ENCODE peak calls at places on chromosome 21, in four cellular contexts. One of them, this sample, is unnamed.

GRCh38 chr21:43020177-43020576 is 45.8 kb downstream of the PKNOX1 start:
- DNase-seq in esophagus muscularis mucosa: no peak
- DNase-seq in right lobe of liver: no peak
- DNase-seq in NB4: no peak
- DNase-seq in this sample: no peak

GRCh38 chr21:17463441-17463840 is 49.4 kb upstream of the CXADR start:
- DNase-seq in esophagus muscularis mucosa: no peak
- DNase-seq in NB4: no peak
- DNase-seq in right lobe of liver: no peak
- DNase-seq in this sample: peak

GRCh38 chr21:41601573-41602371 is 93.8 kb upstream of the TMPRSS2 start:
- DNase-seq in esophagus muscularis mucosa: no peak
- DNase-seq in right lobe of liver: no peak
- DNase-seq in NB4: no peak
- DNase-seq in this sample: no peak

GRCh38 chr21:28257276-28257675 is 735.4 kb downstream of the LTN1 start:
- DNase-seq in esophagus muscularis mucosa: no peak
- DNase-seq in right lobe of liver: no peak
- DNase-seq in NB4: no peak
- DNase-seq in this sample: peak

GRCh38 chr21:15224346-15225086 is 159.7 kb upstream of the NRIP1 start:
- DNase-seq in right lobe of liver: no peak
- DNase-seq in NB4: no peak
- DNase-seq in esophagus muscularis mucosa: no peak
- DNase-seq in this sample: peak

GRCh38 chr21:39251326-39251725 is 62.1 kb downstream of the BRWD1 start:
- DNase-seq in esophagus muscularis mucosa: no peak
- DNase-seq in right lobe of liver: no peak
- DNase-seq in NB4: no peak
- DNase-seq in this sample: peak

GRCh38 chr21:39087238-39087975 is 95.8 kb downstream of the PSMG1 start:
- DNase-seq in esophagus muscularis mucosa: no peak
- DNase-seq in right lobe of liver: no peak
- DNase-seq in NB4: no peak
- DNase-seq in this sample: no peak

GRCh38 chr21:41611441-41611840 is 103.5 kb upstream of the TMPRSS2 start:
- DNase-seq in esophagus muscularis mucosa: no peak
- DNase-seq in NB4: no peak
- DNase-seq in right lobe of liver: no peak
- DNase-seq in this sample: no peak

GRCh38 chr21:41428847-41429246 is 2.8 kb downstream of the MX1 start:
- DNase-seq in esophagus muscularis mucosa: peak
- DNase-seq in right lobe of liver: no peak
- DNase-seq in NB4: no peak
- DNase-seq in this sample: no peak

GRCh38 chr21:34011660-34012059 is 61.7 kb upstream of the MRPS6 start:
- DNase-seq in right lobe of liver: no peak
- DNase-seq in NB4: no peak
- DNase-seq in esophagus muscularis mucosa: no peak
- DNase-seq in this sample: no peak

GRCh38 chr21:42561742-42562141 is 48.1 kb downstream of the SLC37A1 start:
- DNase-seq in NB4: no peak
- DNase-seq in esophagus muscularis mucosa: no peak
- DNase-seq in right lobe of liver: peak
- DNase-seq in this sample: no peak

GRCh38 chr21:38840456-38841129 is 34.9 kb downstream of the ETS2 start:
- DNase-seq in NB4: no peak
- DNase-seq in right lobe of liver: no peak
- DNase-seq in esophagus muscularis mucosa: no peak
- DNase-seq in this sample: no peak

GRCh38 chr21:42301371-42302291 is 13.6 kb downstream of the TFF3 start:
- DNase-seq in right lobe of liver: no peak
- DNase-seq in NB4: no peak
- DNase-seq in esophagus muscularis mucosa: no peak
- DNase-seq in this sample: no peak

GRCh38 chr21:42632336-42632751 is 21.1 kb upstream of the PDE9A start:
- DNase-seq in esophagus muscularis mucosa: no peak
- DNase-seq in NB4: no peak
- DNase-seq in right lobe of liver: no peak
- DNase-seq in this sample: no peak

GRCh38 chr21:35204125-35204524 is 155.0 kb upstream of the RUNX1 start:
- DNase-seq in right lobe of liver: no peak
- DNase-seq in esophagus muscularis mucosa: no peak
- DNase-seq in NB4: no peak
- DNase-seq in this sample: peak

GRCh38 chr21:27839512-27840115 is 872.7 kb upstream of the ADAMTS5 start:
- DNase-seq in right lobe of liver: no peak
- DNase-seq in esophagus muscularis mucosa: no peak
- DNase-seq in NB4: no peak
- DNase-seq in this sample: no peak

GRCh38 chr21:41854426-41854995 is 24.6 kb downstream of the PRDM15 start:
- DNase-seq in NB4: no peak
- DNase-seq in esophagus muscularis mucosa: no peak
- DNase-seq in right lobe of liver: no peak
- DNase-seq in this sample: no peak

GRCh38 chr21:35641271-35642016 is 418.9 kb downstream of the SETD4 start:
- DNase-seq in right lobe of liver: no peak
- DNase-seq in NB4: no peak
- DNase-seq in esophagus muscularis mucosa: peak
- DNase-seq in this sample: peak

GRCh38 chr21:35649186-35649585 is 411.1 kb downstream of the SETD4 start:
- DNase-seq in NB4: no peak
- DNase-seq in esophagus muscularis mucosa: peak
- DNase-seq in right lobe of liver: no peak
- DNase-seq in this sample: peak

GRCh38 chr21:32747396-32747795 is 19.6 kb upstream of the SYNJ1 start:
- DNase-seq in NB4: no peak
- DNase-seq in right lobe of liver: no peak
- DNase-seq in esophagus muscularis mucosa: no peak
- DNase-seq in this sample: no peak

GRCh38 chr21:41119901-41120300 is 48.1 kb upstream of the BACE2 start:
- DNase-seq in esophagus muscularis mucosa: no peak
- DNase-seq in NB4: no peak
- DNase-seq in right lobe of liver: no peak
- DNase-seq in this sample: no peak

GRCh38 chr21:33642896-33643657 is 776 bp downstream of the ITSN1 start:
- DNase-seq in esophagus muscularis mucosa: no peak
- DNase-seq in right lobe of liver: peak
- DNase-seq in NB4: peak
- DNase-seq in this sample: peak

GRCh38 chr21:17610862-17611261 is 1.8 kb downstream of the BTG3 start:
- DNase-seq in NB4: peak
- DNase-seq in right lobe of liver: no peak
- DNase-seq in esophagus muscularis mucosa: no peak
- DNase-seq in this sample: no peak

GRCh38 chr21:42238185-42238934 is 19.4 kb downstream of the ABCG1 start:
- DNase-seq in NB4: no peak
- DNase-seq in right lobe of liver: no peak
- DNase-seq in esophagus muscularis mucosa: no peak
- DNase-seq in this sample: no peak

GRCh38 chr21:37821791-37822450 is 94.3 kb downstream of the KCNJ6 start:
- DNase-seq in esophagus muscularis mucosa: no peak
- DNase-seq in right lobe of liver: no peak
- DNase-seq in NB4: no peak
- DNase-seq in this sample: peak

GRCh38 chr21:17818158-17819113 is 720 bp downstream of the C21orf91 start:
- DNase-seq in NB4: peak
- DNase-seq in esophagus muscularis mucosa: no peak
- DNase-seq in right lobe of liver: peak
- DNase-seq in this sample: peak

GRCh38 chr21:28160378-28160777 is 832.3 kb downstream of the LTN1 start:
- DNase-seq in right lobe of liver: no peak
- DNase-seq in esophagus muscularis mucosa: no peak
- DNase-seq in NB4: no peak
- DNase-seq in this sample: peak

GRCh38 chr21:38787461-38788274 is 18.1 kb upstream of the ETS2 start:
- DNase-seq in esophagus muscularis mucosa: no peak
- DNase-seq in right lobe of liver: peak
- DNase-seq in NB4: peak
- DNase-seq in this sample: peak

GRCh38 chr21:39504230-39504629 is 52.5 kb downstream of the SH3BGR start:
- DNase-seq in NB4: no peak
- DNase-seq in right lobe of liver: no peak
- DNase-seq in esophagus muscularis mucosa: no peak
- DNase-seq in this sample: no peak

GRCh38 chr21:39136711-39137110 is 46.5 kb downstream of the PSMG1 start:
- DNase-seq in NB4: no peak
- DNase-seq in esophagus muscularis mucosa: peak
- DNase-seq in right lobe of liver: no peak
- DNase-seq in this sample: no peak

GRCh38 chr21:41651830-41652229 is 115.0 kb downstream of the RIPK4 start:
- DNase-seq in right lobe of liver: no peak
- DNase-seq in esophagus muscularis mucosa: no peak
- DNase-seq in NB4: no peak
- DNase-seq in this sample: no peak

GRCh38 chr21:37758997-37759396 is 157.3 kb downstream of the KCNJ6 start:
- DNase-seq in NB4: peak
- DNase-seq in right lobe of liver: peak
- DNase-seq in esophagus muscularis mucosa: no peak
- DNase-seq in this sample: peak

GRCh38 chr21:34580181-34580700 is 34.7 kb downstream of the RCAN1 start:
- DNase-seq in NB4: no peak
- DNase-seq in esophagus muscularis mucosa: no peak
- DNase-seq in right lobe of liver: no peak
- DNase-seq in this sample: no peak

GRCh38 chr21:37866027-37866426 is 50.2 kb downstream of the KCNJ6 start:
- DNase-seq in right lobe of liver: no peak
- DNase-seq in esophagus muscularis mucosa: no peak
- DNase-seq in NB4: peak
- DNase-seq in this sample: peak

GRCh38 chr21:18760247-18760646 is 356.7 kb upstream of the TMPRSS15 start:
- DNase-seq in NB4: no peak
- DNase-seq in right lobe of liver: no peak
- DNase-seq in esophagus muscularis mucosa: no peak
- DNase-seq in this sample: no peak

GRCh38 chr21:42671778-42672593 is 18.6 kb downstream of the PDE9A start:
- DNase-seq in NB4: peak
- DNase-seq in esophagus muscularis mucosa: no peak
- DNase-seq in right lobe of liver: no peak
- DNase-seq in this sample: no peak

GRCh38 chr21:28719731-28720130 is 272.9 kb downstream of the LTN1 start:
- DNase-seq in esophagus muscularis mucosa: no peak
- DNase-seq in right lobe of liver: no peak
- DNase-seq in NB4: no peak
- DNase-seq in this sample: peak

GRCh38 chr21:29800051-29800450 is 139.7 kb downstream of the GRIK1 start:
- DNase-seq in NB4: no peak
- DNase-seq in esophagus muscularis mucosa: no peak
- DNase-seq in right lobe of liver: no peak
- DNase-seq in this sample: no peak
- TF ChIP-seq CTCF in NB4: no peak
- TF ChIP-seq CTCF in esophagus muscularis mucosa: no peak
- TF ChIP-seq CTCF in right lobe of liver: no peak
- TF ChIP-seq CTCF in this sample: no peak

DNA sequence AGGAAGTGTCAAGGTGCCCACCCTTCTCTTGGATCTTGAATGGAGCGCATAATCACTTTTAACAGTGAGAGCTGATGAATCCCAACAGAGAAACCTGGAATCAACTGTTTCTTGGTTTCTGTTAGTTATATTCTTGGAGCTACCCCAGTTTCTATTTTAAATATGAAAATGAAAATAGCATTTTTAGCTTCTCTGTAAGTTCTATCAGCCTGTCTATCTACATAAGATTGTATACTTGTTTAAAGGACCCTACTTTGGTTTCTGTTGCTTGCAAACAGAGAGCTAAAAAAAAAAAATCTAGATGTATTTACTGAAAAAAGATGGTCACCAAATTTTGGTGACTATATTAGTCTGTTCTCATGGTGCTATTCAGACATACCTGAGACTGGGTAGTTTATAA is 670.0 kb downstream of the NCAM2 start:
- DNase-seq in NB4: no peak
- DNase-seq in esophagus muscularis mucosa: no peak
- DNase-seq in right lobe of liver: no peak
- DNase-seq in this sample: no peak
- H3K4me3 ChIP-seq in NB4: no peak
- H3K4me3 ChIP-seq in esophagus muscularis mucosa: no peak
- H3K4me3 ChIP-seq in right lobe of liver: no peak
- H3K4me3 ChIP-seq in this sample: no peak

DNA sequence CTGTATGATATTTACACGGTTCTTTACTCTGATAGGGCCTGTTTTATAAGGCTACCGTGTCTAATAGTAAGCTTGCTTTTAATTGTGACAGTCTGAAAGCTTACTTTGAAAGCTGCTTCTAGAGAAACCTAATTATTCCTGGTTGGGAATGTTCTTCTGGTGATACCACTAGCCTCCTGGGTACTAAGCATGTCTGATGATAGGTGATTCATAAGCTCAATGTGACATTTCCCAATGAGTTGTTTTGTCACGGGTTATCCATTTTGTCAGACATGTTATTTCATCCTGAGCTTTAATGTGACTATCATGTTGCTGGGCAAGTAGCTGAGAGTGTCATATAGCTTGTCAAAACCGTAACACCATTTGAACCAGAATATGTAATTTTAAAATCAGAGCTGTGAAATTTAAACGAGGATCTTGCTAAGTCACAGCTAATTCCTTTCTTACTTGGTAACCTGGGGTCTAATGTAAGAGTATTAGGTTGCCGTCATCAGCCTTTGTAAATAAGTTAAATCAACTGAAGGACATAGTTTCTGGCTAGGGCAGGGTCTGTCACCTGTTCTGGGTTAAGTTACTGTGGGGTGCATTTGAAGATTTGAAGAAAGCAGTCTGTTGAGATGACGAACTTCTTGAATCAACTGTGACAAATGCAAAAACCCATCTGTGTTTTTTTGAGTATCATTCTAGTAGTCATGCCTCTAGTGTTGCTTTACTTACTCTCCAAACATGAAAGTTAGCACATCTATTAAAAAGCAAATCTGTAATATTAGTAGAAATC is 529.2 kb downstream of the USP25 start:
- DNase-seq in right lobe of liver: no peak
- DNase-seq in esophagus muscularis mucosa: no peak
- DNase-seq in NB4: no peak
- DNase-seq in this sample: no peak
- TF ChIP-seq CTCF in right lobe of liver: no peak
- TF ChIP-seq CTCF in esophagus muscularis mucosa: no peak
- TF ChIP-seq CTCF in NB4: no peak
- TF ChIP-seq CTCF in this sample: no peak

DNA sequence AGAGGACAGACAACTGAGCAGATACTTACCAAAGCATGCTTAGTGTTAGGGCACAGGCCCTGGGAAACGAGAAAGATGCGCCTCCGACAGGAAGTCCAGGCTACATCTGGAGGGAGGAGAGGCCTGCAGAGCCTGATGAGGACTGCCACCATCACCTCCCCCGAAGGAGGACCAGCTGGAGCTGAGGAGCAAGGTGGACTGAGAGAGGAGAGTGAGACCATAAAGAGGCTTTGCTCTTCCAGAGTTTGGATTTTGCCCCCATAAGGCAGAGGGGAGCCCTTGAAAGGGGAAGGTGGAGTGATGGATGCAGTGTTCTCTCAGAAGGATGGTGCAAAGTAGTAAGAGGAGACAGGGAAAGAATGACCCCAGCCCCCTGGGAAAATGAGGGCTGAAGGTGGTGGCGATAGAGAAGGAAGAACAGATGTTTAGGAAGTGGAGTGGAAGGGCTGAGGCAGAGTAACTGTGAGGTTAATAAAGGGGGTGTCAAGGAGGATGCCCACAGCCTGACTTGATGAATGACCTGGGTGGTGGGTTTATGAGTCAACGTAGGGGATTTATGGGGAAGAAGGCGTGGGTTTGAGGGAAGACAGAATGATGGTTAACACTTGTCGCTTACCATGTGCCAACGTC is 1.1 kb upstream of the SCAF4 start:
- DNase-seq in esophagus muscularis mucosa: no peak
- DNase-seq in NB4: peak
- DNase-seq in right lobe of liver: peak
- DNase-seq in this sample: no peak
- H3K4me3 ChIP-seq in esophagus muscularis mucosa: peak
- H3K4me3 ChIP-seq in NB4: peak
- H3K4me3 ChIP-seq in right lobe of liver: peak
- H3K4me3 ChIP-seq in this sample: peak